ENCODE peak calls at places on chromosome 4, in eight cellular contexts. One of them, this sample, is unnamed.

GRCh38 chr4:52665592-52665991 is 6.5 kb upstream of the USP46 start:
- DNase-seq in stimulated activated CD4-positive, alpha-beta T cell treated with anti-CD3 and anti-CD28 coated beads, Interleukin-15, amount 100 ng/mL, for 24 hours: no peak
- DNase-seq in activated B cell treated with CpG ODN at 0.5 μM for 24 hours: no peak
- DNase-seq in left ventricle myocardium inferior: no peak
- DNase-seq in AML-193: no peak
- DNase-seq in tibial nerve: no peak
- DNase-seq in hepatocyte: no peak
- DNase-seq in skeletal muscle cell: no peak
- DNase-seq in this sample: no peak

GRCh38 chr4:95833652-95834276 is 6.1 kb upstream of the PDHA2 start:
- DNase-seq in stimulated activated CD4-positive, alpha-beta T cell treated with anti-CD3 and anti-CD28 coated beads, Interleukin-15, amount 100 ng/mL, for 24 hours: no peak
- DNase-seq in activated B cell treated with CpG ODN at 0.5 μM for 24 hours: no peak
- DNase-seq in left ventricle myocardium inferior: no peak
- DNase-seq in AML-193: no peak
- DNase-seq in tibial nerve: no peak
- DNase-seq in hepatocyte: no peak
- DNase-seq in skeletal muscle cell: no peak
- DNase-seq in this sample: no peak

GRCh38 chr4:82201805-82202636 is 171.8 kb downstream of the HNRNPD start:
- DNase-seq in stimulated activated CD4-positive, alpha-beta T cell treated with anti-CD3 and anti-CD28 coated beads, Interleukin-15, amount 100 ng/mL, for 24 hours: peak; percentile 65
- DNase-seq in activated B cell treated with CpG ODN at 0.5 μM for 24 hours: no peak
- DNase-seq in left ventricle myocardium inferior: no peak
- DNase-seq in AML-193: peak; percentile 54
- DNase-seq in tibial nerve: no peak
- DNase-seq in hepatocyte: peak; percentile 69
- DNase-seq in skeletal muscle cell: no peak
- DNase-seq in this sample: no peak

GRCh38 chr4:41258783-41259182 is 2.1 kb downstream of the UCHL1 start:
- DNase-seq in stimulated activated CD4-positive, alpha-beta T cell treated with anti-CD3 and anti-CD28 coated beads, Interleukin-15, amount 100 ng/mL, for 24 hours: no peak
- DNase-seq in activated B cell treated with CpG ODN at 0.5 μM for 24 hours: no peak
- DNase-seq in left ventricle myocardium inferior: no peak
- DNase-seq in AML-193: peak; percentile 0
- DNase-seq in tibial nerve: no peak
- DNase-seq in hepatocyte: peak; percentile 67
- DNase-seq in skeletal muscle cell: peak; percentile 44
- DNase-seq in this sample: no peak

GRCh38 chr4:40388248-40388647 is 53.1 kb downstream of the CHRNA9 start:
- DNase-seq in stimulated activated CD4-positive, alpha-beta T cell treated with anti-CD3 and anti-CD28 coated beads, Interleukin-15, amount 100 ng/mL, for 24 hours: no peak
- DNase-seq in activated B cell treated with CpG ODN at 0.5 μM for 24 hours: no peak
- DNase-seq in left ventricle myocardium inferior: no peak
- DNase-seq in AML-193: no peak
- DNase-seq in tibial nerve: no peak
- DNase-seq in hepatocyte: no peak
- DNase-seq in skeletal muscle cell: no peak
- DNase-seq in this sample: no peak

GRCh38 chr4:23040539-23040938 is 347.8 kb downstream of the GBA3 start:
- DNase-seq in stimulated activated CD4-positive, alpha-beta T cell treated with anti-CD3 and anti-CD28 coated beads, Interleukin-15, amount 100 ng/mL, for 24 hours: no peak
- DNase-seq in activated B cell treated with CpG ODN at 0.5 μM for 24 hours: no peak
- DNase-seq in left ventricle myocardium inferior: no peak
- DNase-seq in AML-193: no peak
- DNase-seq in tibial nerve: no peak
- DNase-seq in hepatocyte: no peak
- DNase-seq in skeletal muscle cell: no peak
- DNase-seq in this sample: no peak

GRCh38 chr4:1558205-1558604 is 125.9 kb downstream of the FAM53A start:
- DNase-seq in stimulated activated CD4-positive, alpha-beta T cell treated with anti-CD3 and anti-CD28 coated beads, Interleukin-15, amount 100 ng/mL, for 24 hours: no peak
- DNase-seq in activated B cell treated with CpG ODN at 0.5 μM for 24 hours: no peak
- DNase-seq in left ventricle myocardium inferior: no peak
- DNase-seq in AML-193: no peak
- DNase-seq in tibial nerve: no peak
- DNase-seq in hepatocyte: no peak
- DNase-seq in skeletal muscle cell: no peak
- DNase-seq in this sample: no peak

GRCh38 chr4:93317046-93317445 is 511.5 kb upstream of the ATOH1 start:
- DNase-seq in stimulated activated CD4-positive, alpha-beta T cell treated with anti-CD3 and anti-CD28 coated beads, Interleukin-15, amount 100 ng/mL, for 24 hours: no peak
- DNase-seq in activated B cell treated with CpG ODN at 0.5 μM for 24 hours: no peak
- DNase-seq in left ventricle myocardium inferior: no peak
- DNase-seq in AML-193: no peak
- DNase-seq in tibial nerve: no peak
- DNase-seq in hepatocyte: no peak
- DNase-seq in skeletal muscle cell: no peak
- DNase-seq in this sample: no peak

GRCh38 chr4:174318829-174319764 is 35.4 kb downstream of the CEP44 start:
- DNase-seq in stimulated activated CD4-positive, alpha-beta T cell treated with anti-CD3 and anti-CD28 coated beads, Interleukin-15, amount 100 ng/mL, for 24 hours: no peak
- DNase-seq in activated B cell treated with CpG ODN at 0.5 μM for 24 hours: no peak
- DNase-seq in left ventricle myocardium inferior: no peak
- DNase-seq in AML-193: peak; percentile 29
- DNase-seq in tibial nerve: no peak
- DNase-seq in hepatocyte: peak; percentile 32
- DNase-seq in skeletal muscle cell: peak; percentile 47
- DNase-seq in this sample: no peak

GRCh38 chr4:169115897-169116254 is 105.8 kb upstream of the CBR4 start:
- DNase-seq in stimulated activated CD4-positive, alpha-beta T cell treated with anti-CD3 and anti-CD28 coated beads, Interleukin-15, amount 100 ng/mL, for 24 hours: peak; percentile 2
- DNase-seq in activated B cell treated with CpG ODN at 0.5 μM for 24 hours: no peak
- DNase-seq in left ventricle myocardium inferior: no peak
- DNase-seq in AML-193: no peak
- DNase-seq in tibial nerve: no peak
- DNase-seq in hepatocyte: peak; percentile 86
- DNase-seq in skeletal muscle cell: peak; percentile 92
- DNase-seq in this sample: peak; percentile 73

GRCh38 chr4:3013839-3014350 is 50.5 kb downstream of the GRK4 start:
- DNase-seq in stimulated activated CD4-positive, alpha-beta T cell treated with anti-CD3 and anti-CD28 coated beads, Interleukin-15, amount 100 ng/mL, for 24 hours: peak; percentile 37
- DNase-seq in activated B cell treated with CpG ODN at 0.5 μM for 24 hours: no peak
- DNase-seq in left ventricle myocardium inferior: no peak
- DNase-seq in AML-193: no peak
- DNase-seq in tibial nerve: no peak
- DNase-seq in hepatocyte: peak; percentile 70
- DNase-seq in skeletal muscle cell: no peak
- DNase-seq in this sample: no peak

GRCh38 chr4:15659768-15660394 is 4.7 kb upstream of the FBXL5 start:
- DNase-seq in stimulated activated CD4-positive, alpha-beta T cell treated with anti-CD3 and anti-CD28 coated beads, Interleukin-15, amount 100 ng/mL, for 24 hours: peak; percentile 21
- DNase-seq in activated B cell treated with CpG ODN at 0.5 μM for 24 hours: no peak
- DNase-seq in left ventricle myocardium inferior: no peak
- DNase-seq in AML-193: peak; percentile 98
- DNase-seq in tibial nerve: peak; percentile 70
- DNase-seq in hepatocyte: peak; percentile 32
- DNase-seq in skeletal muscle cell: peak; percentile 52
- DNase-seq in this sample: no peak

GRCh38 chr4:75596061-75596460 is 34.3 kb downstream of the CDKL2 start:
- DNase-seq in stimulated activated CD4-positive, alpha-beta T cell treated with anti-CD3 and anti-CD28 coated beads, Interleukin-15, amount 100 ng/mL, for 24 hours: no peak
- DNase-seq in activated B cell treated with CpG ODN at 0.5 μM for 24 hours: no peak
- DNase-seq in left ventricle myocardium inferior: no peak
- DNase-seq in AML-193: no peak
- DNase-seq in tibial nerve: no peak
- DNase-seq in hepatocyte: no peak
- DNase-seq in skeletal muscle cell: no peak
- DNase-seq in this sample: no peak

GRCh38 chr4:40850496-40850895 is 100.7 kb downstream of the NSUN7 start:
- DNase-seq in stimulated activated CD4-positive, alpha-beta T cell treated with anti-CD3 and anti-CD28 coated beads, Interleukin-15, amount 100 ng/mL, for 24 hours: no peak
- DNase-seq in activated B cell treated with CpG ODN at 0.5 μM for 24 hours: no peak
- DNase-seq in left ventricle myocardium inferior: no peak
- DNase-seq in AML-193: no peak
- DNase-seq in tibial nerve: no peak
- DNase-seq in hepatocyte: no peak
- DNase-seq in skeletal muscle cell: no peak
- DNase-seq in this sample: no peak

GRCh38 chr4:3430524-3430923 is 11.2 kb upstream of the HGFAC start:
- DNase-seq in stimulated activated CD4-positive, alpha-beta T cell treated with anti-CD3 and anti-CD28 coated beads, Interleukin-15, amount 100 ng/mL, for 24 hours: no peak
- DNase-seq in activated B cell treated with CpG ODN at 0.5 μM for 24 hours: no peak
- DNase-seq in left ventricle myocardium inferior: no peak
- DNase-seq in AML-193: no peak
- DNase-seq in tibial nerve: no peak
- DNase-seq in hepatocyte: no peak
- DNase-seq in skeletal muscle cell: no peak
- DNase-seq in this sample: no peak

GRCh38 chr4:80128941-80129340 is 55.9 kb upstream of the ANTXR2 start:
- DNase-seq in stimulated activated CD4-positive, alpha-beta T cell treated with anti-CD3 and anti-CD28 coated beads, Interleukin-15, amount 100 ng/mL, for 24 hours: no peak
- DNase-seq in activated B cell treated with CpG ODN at 0.5 μM for 24 hours: no peak
- DNase-seq in left ventricle myocardium inferior: no peak
- DNase-seq in AML-193: no peak
- DNase-seq in tibial nerve: no peak
- DNase-seq in hepatocyte: no peak
- DNase-seq in skeletal muscle cell: no peak
- DNase-seq in this sample: no peak

GRCh38 chr4:140252742-140253555 is 99.0 kb upstream of the MAML3 start:
- DNase-seq in stimulated activated CD4-positive, alpha-beta T cell treated with anti-CD3 and anti-CD28 coated beads, Interleukin-15, amount 100 ng/mL, for 24 hours: peak; percentile 72
- DNase-seq in activated B cell treated with CpG ODN at 0.5 μM for 24 hours: peak; percentile 67
- DNase-seq in left ventricle myocardium inferior: peak; percentile 77
- DNase-seq in AML-193: peak; percentile 42
- DNase-seq in tibial nerve: peak; percentile 64
- DNase-seq in hepatocyte: peak; percentile 90
- DNase-seq in skeletal muscle cell: no peak
- DNase-seq in this sample: peak; percentile 76

GRCh38 chr4:6967846-6968340 is 58.3 kb downstream of the TBC1D14 start:
- DNase-seq in stimulated activated CD4-positive, alpha-beta T cell treated with anti-CD3 and anti-CD28 coated beads, Interleukin-15, amount 100 ng/mL, for 24 hours: no peak
- DNase-seq in activated B cell treated with CpG ODN at 0.5 μM for 24 hours: no peak
- DNase-seq in left ventricle myocardium inferior: no peak
- DNase-seq in AML-193: no peak
- DNase-seq in tibial nerve: no peak
- DNase-seq in hepatocyte: no peak
- DNase-seq in skeletal muscle cell: no peak
- DNase-seq in this sample: no peak

GRCh38 chr4:54800831-54801530 is 143.2 kb downstream of the KIT start:
- DNase-seq in stimulated activated CD4-positive, alpha-beta T cell treated with anti-CD3 and anti-CD28 coated beads, Interleukin-15, amount 100 ng/mL, for 24 hours: no peak
- DNase-seq in activated B cell treated with CpG ODN at 0.5 μM for 24 hours: no peak
- DNase-seq in left ventricle myocardium inferior: no peak
- DNase-seq in AML-193: no peak
- DNase-seq in tibial nerve: no peak
- DNase-seq in hepatocyte: no peak
- DNase-seq in skeletal muscle cell: no peak
- DNase-seq in this sample: no peak

GRCh38 chr4:87882321-87882720 is 49.6 kb downstream of the MEPE start:
- DNase-seq in stimulated activated CD4-positive, alpha-beta T cell treated with anti-CD3 and anti-CD28 coated beads, Interleukin-15, amount 100 ng/mL, for 24 hours: no peak
- DNase-seq in activated B cell treated with CpG ODN at 0.5 μM for 24 hours: no peak
- DNase-seq in left ventricle myocardium inferior: no peak
- DNase-seq in AML-193: no peak
- DNase-seq in tibial nerve: no peak
- DNase-seq in hepatocyte: no peak
- DNase-seq in skeletal muscle cell: no peak
- DNase-seq in this sample: no peak

GRCh38 chr4:79927931-79928330 is 145.1 kb downstream of the ANTXR2 start:
- DNase-seq in stimulated activated CD4-positive, alpha-beta T cell treated with anti-CD3 and anti-CD28 coated beads, Interleukin-15, amount 100 ng/mL, for 24 hours: no peak
- DNase-seq in activated B cell treated with CpG ODN at 0.5 μM for 24 hours: no peak
- DNase-seq in left ventricle myocardium inferior: no peak
- DNase-seq in AML-193: no peak
- DNase-seq in tibial nerve: no peak
- DNase-seq in hepatocyte: no peak
- DNase-seq in skeletal muscle cell: no peak
- DNase-seq in this sample: no peak

GRCh38 chr4:167100120-167100519 is 134.2 kb downstream of the SPOCK3 start:
- DNase-seq in stimulated activated CD4-positive, alpha-beta T cell treated with anti-CD3 and anti-CD28 coated beads, Interleukin-15, amount 100 ng/mL, for 24 hours: no peak
- DNase-seq in activated B cell treated with CpG ODN at 0.5 μM for 24 hours: no peak
- DNase-seq in left ventricle myocardium inferior: no peak
- DNase-seq in AML-193: no peak
- DNase-seq in tibial nerve: no peak
- DNase-seq in hepatocyte: peak; percentile 13
- DNase-seq in skeletal muscle cell: peak; percentile 4
- DNase-seq in this sample: no peak

GRCh38 chr4:89868999-89869589 is 25.6 kb upstream of the MMRN1 start:
- DNase-seq in stimulated activated CD4-positive, alpha-beta T cell treated with anti-CD3 and anti-CD28 coated beads, Interleukin-15, amount 100 ng/mL, for 24 hours: no peak
- DNase-seq in activated B cell treated with CpG ODN at 0.5 μM for 24 hours: no peak
- DNase-seq in left ventricle myocardium inferior: no peak
- DNase-seq in AML-193: peak; percentile 6
- DNase-seq in tibial nerve: no peak
- DNase-seq in hepatocyte: no peak
- DNase-seq in skeletal muscle cell: no peak
- DNase-seq in this sample: no peak

GRCh38 chr4:1047106-1047975 is 35.9 kb downstream of the FGFRL1 start:
- DNase-seq in stimulated activated CD4-positive, alpha-beta T cell treated with anti-CD3 and anti-CD28 coated beads, Interleukin-15, amount 100 ng/mL, for 24 hours: no peak
- DNase-seq in activated B cell treated with CpG ODN at 0.5 μM for 24 hours: peak; percentile 15
- DNase-seq in left ventricle myocardium inferior: peak; percentile 14
- DNase-seq in AML-193: no peak
- DNase-seq in tibial nerve: no peak
- DNase-seq in hepatocyte: no peak
- DNase-seq in skeletal muscle cell: no peak
- DNase-seq in this sample: no peak

GRCh38 chr4:104860227-104861123 is 286.2 kb upstream of the TET2 start:
- DNase-seq in stimulated activated CD4-positive, alpha-beta T cell treated with anti-CD3 and anti-CD28 coated beads, Interleukin-15, amount 100 ng/mL, for 24 hours: peak; percentile 60
- DNase-seq in activated B cell treated with CpG ODN at 0.5 μM for 24 hours: no peak
- DNase-seq in left ventricle myocardium inferior: no peak
- DNase-seq in AML-193: peak; percentile 60
- DNase-seq in tibial nerve: peak; percentile 83
- DNase-seq in hepatocyte: peak; percentile 82
- DNase-seq in skeletal muscle cell: peak; percentile 18
- DNase-seq in this sample: no peak

GRCh38 chr4:158688813-158689212 is 16.7 kb downstream of the ETFDH start:
- DNase-seq in stimulated activated CD4-positive, alpha-beta T cell treated with anti-CD3 and anti-CD28 coated beads, Interleukin-15, amount 100 ng/mL, for 24 hours: no peak
- DNase-seq in activated B cell treated with CpG ODN at 0.5 μM for 24 hours: no peak
- DNase-seq in left ventricle myocardium inferior: no peak
- DNase-seq in AML-193: no peak
- DNase-seq in tibial nerve: no peak
- DNase-seq in hepatocyte: no peak
- DNase-seq in skeletal muscle cell: no peak
- DNase-seq in this sample: no peak

GRCh38 chr4:26145212-26145611 is 175.6 kb upstream of the RBPJ start:
- DNase-seq in stimulated activated CD4-positive, alpha-beta T cell treated with anti-CD3 and anti-CD28 coated beads, Interleukin-15, amount 100 ng/mL, for 24 hours: no peak
- DNase-seq in activated B cell treated with CpG ODN at 0.5 μM for 24 hours: no peak
- DNase-seq in left ventricle myocardium inferior: no peak
- DNase-seq in AML-193: no peak
- DNase-seq in tibial nerve: no peak
- DNase-seq in hepatocyte: peak; percentile 67
- DNase-seq in skeletal muscle cell: no peak
- DNase-seq in this sample: no peak

GRCh38 chr4:149113804-149114430 is 671.7 kb upstream of the NR3C2 start:
- DNase-seq in stimulated activated CD4-positive, alpha-beta T cell treated with anti-CD3 and anti-CD28 coated beads, Interleukin-15, amount 100 ng/mL, for 24 hours: no peak
- DNase-seq in activated B cell treated with CpG ODN at 0.5 μM for 24 hours: no peak
- DNase-seq in left ventricle myocardium inferior: no peak
- DNase-seq in AML-193: no peak
- DNase-seq in tibial nerve: no peak
- DNase-seq in hepatocyte: no peak
- DNase-seq in skeletal muscle cell: no peak
- DNase-seq in this sample: no peak

GRCh38 chr4:87093443-87094123 is 126.8 kb downstream of the KLHL8 start:
- DNase-seq in stimulated activated CD4-positive, alpha-beta T cell treated with anti-CD3 and anti-CD28 coated beads, Interleukin-15, amount 100 ng/mL, for 24 hours: peak; percentile 53
- DNase-seq in activated B cell treated with CpG ODN at 0.5 μM for 24 hours: no peak
- DNase-seq in left ventricle myocardium inferior: no peak
- DNase-seq in AML-193: peak; percentile 46
- DNase-seq in tibial nerve: peak; percentile 28
- DNase-seq in hepatocyte: peak; percentile 65
- DNase-seq in skeletal muscle cell: no peak
- DNase-seq in this sample: no peak

GRCh38 chr4:64539234-64539849 is 130.1 kb upstream of the TECRL start:
- DNase-seq in stimulated activated CD4-positive, alpha-beta T cell treated with anti-CD3 and anti-CD28 coated beads, Interleukin-15, amount 100 ng/mL, for 24 hours: peak; percentile 37
- DNase-seq in activated B cell treated with CpG ODN at 0.5 μM for 24 hours: no peak
- DNase-seq in left ventricle myocardium inferior: no peak
- DNase-seq in AML-193: peak; percentile 56
- DNase-seq in tibial nerve: peak; percentile 13
- DNase-seq in hepatocyte: peak; percentile 76
- DNase-seq in skeletal muscle cell: peak; percentile 20
- DNase-seq in this sample: no peak

GRCh38 chr4:153728660-153729059 is 31.2 kb downstream of the RNF175 start:
- DNase-seq in stimulated activated CD4-positive, alpha-beta T cell treated with anti-CD3 and anti-CD28 coated beads, Interleukin-15, amount 100 ng/mL, for 24 hours: no peak
- DNase-seq in activated B cell treated with CpG ODN at 0.5 μM for 24 hours: no peak
- DNase-seq in left ventricle myocardium inferior: no peak
- DNase-seq in AML-193: no peak
- DNase-seq in tibial nerve: no peak
- DNase-seq in hepatocyte: no peak
- DNase-seq in skeletal muscle cell: no peak
- DNase-seq in this sample: no peak

GRCh38 chr4:921830-922331 is 10.2 kb downstream of the GAK start:
- DNase-seq in stimulated activated CD4-positive, alpha-beta T cell treated with anti-CD3 and anti-CD28 coated beads, Interleukin-15, amount 100 ng/mL, for 24 hours: peak; percentile 31
- DNase-seq in activated B cell treated with CpG ODN at 0.5 μM for 24 hours: no peak
- DNase-seq in left ventricle myocardium inferior: no peak
- DNase-seq in AML-193: no peak
- DNase-seq in tibial nerve: no peak
- DNase-seq in hepatocyte: no peak
- DNase-seq in skeletal muscle cell: no peak
- DNase-seq in this sample: no peak

GRCh38 chr4:170868191-170868590 is 778.4 kb upstream of the AADAT start:
- DNase-seq in stimulated activated CD4-positive, alpha-beta T cell treated with anti-CD3 and anti-CD28 coated beads, Interleukin-15, amount 100 ng/mL, for 24 hours: no peak
- DNase-seq in activated B cell treated with CpG ODN at 0.5 μM for 24 hours: no peak
- DNase-seq in left ventricle myocardium inferior: no peak
- DNase-seq in AML-193: no peak
- DNase-seq in tibial nerve: no peak
- DNase-seq in hepatocyte: no peak
- DNase-seq in skeletal muscle cell: no peak
- DNase-seq in this sample: no peak

GRCh38 chr4:175290401-175290800 is 372.2 kb downstream of the ADAM29 start:
- DNase-seq in stimulated activated CD4-positive, alpha-beta T cell treated with anti-CD3 and anti-CD28 coated beads, Interleukin-15, amount 100 ng/mL, for 24 hours: no peak
- DNase-seq in activated B cell treated with CpG ODN at 0.5 μM for 24 hours: no peak
- DNase-seq in left ventricle myocardium inferior: no peak
- DNase-seq in AML-193: no peak
- DNase-seq in tibial nerve: no peak
- DNase-seq in hepatocyte: no peak
- DNase-seq in skeletal muscle cell: peak; percentile 75
- DNase-seq in this sample: no peak

This sample was measured in ascending aorta.